ENCODE peak calls at places on chromosome 1, in five cellular contexts. J, Y, T, L and O are unnamed samples.

GRCh38 chr1:51305371-51305823 is 25.0 kb downstream of the TTC39A start:
- DNase-seq in J (no peak), T (no peak), Y (no peak), L (peak; percentile 42), O (no peak)

GRCh38 chr1:47469405-47469759 is 31.5 kb downstream of the FOXD2 start:
- DNase-seq in Y (no peak), J (no peak), T (no peak), L (no peak), O (no peak)

GRCh38 chr1:56403321-56403720 is 176.0 kb downstream of the PLPP3 start:
- DNase-seq in T (no peak), J (no peak), L (no peak), Y (no peak), O (no peak)

GRCh38 chr1:232142403-232143314 is 487.3 kb downstream of the SIPA1L2 start:
- DNase-seq in T (no peak), Y (no peak), J (peak; percentile 36), L (peak; percentile 92), O (peak; percentile 65)

GRCh38 chr1:227273557-227273956 is 44.7 kb downstream of the CDC42BPA start:
- DNase-seq in L (no peak), Y (no peak), T (peak; percentile 28), J (no peak), O (no peak)

GRCh38 chr1:54516249-54516920 is 31.6 kb upstream of the ACOT11 start:
- DNase-seq in J (no peak), Y (no peak), T (no peak), L (no peak), O (no peak)

GRCh38 chr1:6414443-6414844 is 5.3 kb downstream of the HES2 start:
- DNase-seq in Y (no peak), L (no peak), J (no peak), T (peak; percentile 80), O (no peak)

GRCh38 chr1:24139846-24140425 is 3.0 kb downstream of the IL22RA1 start:
- DNase-seq in J (no peak), Y (no peak), T (no peak), L (no peak), O (no peak)

GRCh38 chr1:151705739-151706463 is 10.7 kb downstream of the CELF3 start:
- DNase-seq in L (no peak), Y (no peak), J (no peak), T (peak; percentile 41), O (no peak)

GRCh38 chr1:229118662-229119061 is 152.2 kb upstream of the RAB4A start:
- DNase-seq in T (no peak), J (no peak), Y (no peak), L (no peak), O (no peak)

GRCh38 chr1:2229921-2230700 is 2.0 kb downstream of the SKI start:
- DNase-seq in L (no peak), J (no peak), Y (no peak), T (peak; percentile 51), O (no peak)

GRCh38 chr1:153567621-153568366 is 2.1 kb upstream of the S100A2 start:
- DNase-seq in L (no peak), Y (no peak), J (no peak), T (no peak), O (no peak)

GRCh38 chr1:213661346-213661745 is 326.4 kb upstream of the PROX1 start:
- DNase-seq in J (no peak), Y (no peak), L (no peak), T (no peak), O (no peak)

GRCh38 chr1:219506337-219506944 is 106.5 kb downstream of the ZC3H11B start:
- DNase-seq in L (no peak), Y (no peak), T (no peak), J (no peak), O (no peak)

GRCh38 chr1:181124206-181124825 is 35.8 kb downstream of the IER5 start:
- DNase-seq in L (no peak), Y (no peak), T (no peak), J (no peak), O (no peak)

GRCh38 chr1:77016371-77016770 is 149.1 kb downstream of the ST6GALNAC5 start:
- DNase-seq in J (no peak), Y (no peak), L (no peak), T (no peak), O (no peak)

DNA sequence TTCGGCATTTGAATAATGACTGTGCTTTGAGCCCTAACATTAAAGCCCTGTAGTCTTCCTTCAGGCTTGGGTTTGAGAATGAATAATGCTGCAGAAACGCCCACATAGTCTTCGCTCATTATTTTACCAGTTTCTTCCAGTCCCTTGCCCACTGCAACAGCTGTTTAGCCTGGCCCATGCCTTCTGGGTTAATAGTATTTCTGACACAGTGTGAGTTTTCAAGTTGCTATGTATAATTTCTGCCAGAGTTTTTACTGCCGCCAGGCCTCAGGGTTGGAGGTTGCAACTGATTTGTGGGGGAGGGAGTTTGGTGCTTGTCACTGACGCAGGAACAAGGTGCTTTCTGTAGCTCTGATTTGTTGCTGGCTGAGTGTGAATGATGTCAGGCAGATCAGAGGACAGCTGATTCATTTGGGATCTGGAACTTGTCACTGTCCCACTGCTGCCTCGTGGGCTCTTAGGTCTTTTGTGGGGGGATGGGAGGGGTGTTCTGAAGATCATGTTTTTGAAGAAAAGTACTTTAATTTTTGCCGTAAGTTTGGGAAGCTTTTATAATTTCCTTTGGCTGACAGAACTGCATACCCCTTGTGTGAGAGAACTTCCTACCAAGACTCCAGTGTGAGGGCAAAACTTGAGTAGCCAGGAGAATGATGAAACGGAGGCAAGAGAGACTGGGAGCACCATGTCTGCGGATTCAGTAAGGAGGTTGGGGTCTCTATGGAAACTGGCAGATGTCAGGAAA is 109.9 kb downstream of the MAST2 start:
- DNase-seq in L (peak; percentile 89), T (no peak), Y (no peak), J (no peak), O (no peak)
- TF ChIP-seq EP300 in L (peak; percentile 62), T (no peak), Y (peak; percentile 87), J (no peak), O (peak; percentile 65)

DNA sequence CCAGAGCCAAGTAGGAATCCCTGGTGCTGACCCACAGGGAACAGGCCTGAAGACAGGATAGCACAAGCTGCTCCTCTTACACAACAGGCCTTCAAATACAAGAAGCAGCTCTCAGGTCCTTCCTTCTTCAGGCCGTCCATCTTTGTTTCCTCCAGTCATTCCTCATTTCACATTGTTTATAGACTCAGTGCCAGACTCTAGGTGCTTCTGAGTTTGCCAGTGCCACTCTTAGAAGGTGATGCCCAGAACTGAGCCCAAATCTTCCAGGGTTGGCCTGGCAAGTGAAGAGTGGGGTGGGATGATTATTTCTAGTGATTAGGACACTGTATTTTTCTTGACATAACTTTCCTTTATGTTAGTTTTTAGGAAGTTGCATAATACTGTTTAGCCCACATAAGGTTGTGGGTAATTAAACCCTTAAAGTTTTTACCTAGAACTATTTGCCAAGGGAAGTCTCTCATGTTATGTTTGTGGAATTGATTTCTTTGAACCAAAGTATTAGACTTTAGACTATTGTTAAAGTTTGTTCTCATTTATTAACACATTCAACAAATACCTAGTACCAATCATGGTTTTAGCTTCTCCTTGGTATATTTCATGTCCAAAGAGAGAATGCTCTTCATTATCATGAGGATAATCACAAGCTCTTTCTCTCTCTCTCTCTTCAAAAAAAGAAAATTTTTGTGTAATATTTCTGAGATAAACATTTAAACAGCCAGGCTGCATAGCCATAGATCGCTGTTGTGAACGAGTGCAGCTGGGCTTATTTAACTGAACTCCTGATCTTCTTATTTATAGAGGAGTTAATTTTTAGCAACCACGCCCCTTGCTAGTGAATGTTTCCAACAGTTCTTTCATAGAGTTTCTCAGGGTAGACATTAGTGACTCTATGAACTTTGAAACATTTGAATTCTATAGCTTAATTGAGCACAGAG is 47.7 kb downstream of the PGM1 start:
- DNase-seq in L (no peak), J (no peak), Y (no peak), T (no peak), O (no peak)
- TF ChIP-seq EP300 in L (no peak), J (no peak), Y (no peak), T (no peak), O (no peak)

DNA sequence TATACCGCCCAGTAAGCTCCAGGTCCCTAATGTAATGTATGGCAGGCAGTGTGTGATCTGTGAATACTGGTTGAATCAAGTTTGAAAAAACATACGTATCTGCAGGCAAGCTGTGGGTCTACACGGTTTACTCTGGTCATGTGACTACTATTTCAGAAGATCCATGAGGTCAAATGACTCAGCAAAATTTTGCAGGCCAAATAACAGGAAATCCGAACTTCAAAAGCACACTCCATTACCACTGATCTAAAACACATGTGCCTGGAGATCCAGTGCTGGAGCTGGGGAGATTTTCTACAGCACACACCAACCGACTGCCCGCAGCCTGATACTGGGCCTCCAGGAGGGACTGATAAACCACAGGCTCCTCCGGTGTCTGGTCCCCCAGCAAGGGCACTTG is 64.5 kb upstream of the SLC44A3 start:
- DNase-seq in T (peak; percentile 14), L (peak; percentile 70), Y (no peak), J (no peak), O (no peak)
- TF ChIP-seq EP300 in T (no peak), L (no peak), Y (no peak), J (peak; percentile 40), O (no peak)

GRCh38 chr1:212255705-212256307 is 29.4 kb upstream of the PPP2R5A start:
- DNase-seq in J (no peak), Y (no peak), T (no peak), L (no peak), O (no peak)
- TF ChIP-seq EP300 in J (no peak), Y (no peak), T (no peak), L (no peak), O (no peak)

GRCh38 chr1:33388989-33389771 is 41.7 kb downstream of the PHC2 start:
- DNase-seq in T (no peak), L (no peak), Y (no peak), J (no peak), O (no peak)
- TF ChIP-seq EP300 in T (no peak), L (no peak), Y (no peak), J (no peak), O (no peak)